ENCODE peak calls at places on chromosomes 13 and 19, in five cellular contexts. Q, M, Y, B and X are unnamed samples.

GRCh38 chr13:113905942-113906341 is 42.1 kb upstream of the GAS6 start:
- DNase-seq in M (no peak), Y (no peak), B (no peak), Q (no peak), X (no peak)

GRCh38 chr13:20908714-20909497 is 6.4 kb upstream of the XPO4 start:
- DNase-seq in Y (no peak), Q (no peak), B (no peak), M (no peak), X (no peak)

GRCh38 chr13:21837841-21838551 is 167.1 kb downstream of the FGF9 start:
- DNase-seq in Q (no peak), B (no peak), M (no peak), Y (peak; percentile 72), X (no peak)

GRCh38 chr13:26021956-26022355 is 29.9 kb downstream of the SHISA2 start:
- DNase-seq in B (no peak), M (no peak), Q (no peak), Y (no peak), X (no peak)

GRCh38 chr13:42905542-42905941 is 86.5 kb downstream of the EPSTI1 start:
- DNase-seq in Q (no peak), M (no peak), B (no peak), Y (no peak), X (no peak)

GRCh38 chr19:51489113-51489512 is 10.8 kb downstream of the CEACAM18 start:
- DNase-seq in B (no peak), Q (no peak), M (no peak), Y (no peak), X (no peak)

GRCh38 chr19:5829567-5830315 is 9.8 kb downstream of the FUT6 start:
- DNase-seq in B (no peak), M (no peak), Y (no peak), Q (no peak), X (no peak)

GRCh38 chr13:33524086-33524485 is 238.5 kb upstream of the STARD13 start:
- DNase-seq in M (no peak), B (peak; percentile 89), Y (no peak), Q (no peak), X (no peak)

GRCh38 chr19:8580710-8581281 is 3.6 kb upstream of the MYO1F start:
- DNase-seq in M (peak; percentile 99), Q (peak; percentile 91), B (peak; percentile 76), Y (peak; percentile 88), X (peak; percentile 69)

GRCh38 chr13:65789815-65790214 is 1440.3 kb downstream of the PCDH9 start:
- DNase-seq in Q (no peak), B (peak; percentile 7), Y (no peak), M (no peak), X (no peak)

GRCh38 chr13:66952507-66952906 is 277.6 kb downstream of the PCDH9 start:
- DNase-seq in Y (no peak), M (no peak), Q (no peak), B (no peak), X (no peak)

GRCh38 chr13:47680752-47681151 is 320.3 kb downstream of the SUCLA2 start:
- DNase-seq in B (peak; percentile 46), M (no peak), Y (no peak), Q (no peak), X (no peak)

GRCh38 chr13:39577833-39578232 is 25.2 kb downstream of the LHFPL6 start:
- DNase-seq in B (no peak), Q (no peak), Y (no peak), M (no peak), X (no peak)

GRCh38 chr13:98083936-98084335 is 59.0 kb upstream of the FARP1 start:
- DNase-seq in Q (no peak), Y (no peak), M (no peak), B (peak; percentile 5), X (no peak)

GRCh38 chr13:26037302-26037701 is 14.5 kb downstream of the SHISA2 start:
- DNase-seq in B (peak; percentile 43), M (peak; percentile 90), Q (peak; percentile 84), Y (no peak), X (no peak)

GRCh38 chr13:74270018-74270417 is 135.8 kb upstream of the KLF12 start:
- DNase-seq in B (no peak), Q (no peak), M (no peak), Y (no peak), X (no peak)

GRCh38 chr19:27746691-27747380 is 1466.1 kb downstream of the UQCRFS1 start:
- DNase-seq in Y (peak; percentile 62), Q (peak; percentile 66), M (peak; percentile 69), B (peak; percentile 10), X (peak; percentile 19)

GRCh38 chr19:39236527-39236926 is 8.3 kb downstream of the IFNL3 start:
- DNase-seq in B (no peak), M (no peak), Y (no peak), Q (no peak), X (no peak)

GRCh38 chr13:50444726-50445125 is 398.8 kb downstream of the DLEU7 start:
- DNase-seq in B (no peak), M (no peak), Y (no peak), Q (no peak), X (no peak)

GRCh38 chr13:45339867-45340266 is 1.1 kb downstream of the TPT1 start:
- DNase-seq in B (no peak), Q (no peak), Y (no peak), M (no peak), X (no peak)

GRCh38 chr13:92807343-92807742 is 419.3 kb upstream of the GPC6 start:
- DNase-seq in Q (no peak), Y (no peak), B (peak; percentile 52), M (no peak), X (no peak)

GRCh38 chr13:78742659-78743058 is 83.7 kb upstream of the OBI1 start:
- DNase-seq in B (no peak), Q (peak; percentile 16), Y (no peak), M (no peak), X (no peak)

GRCh38 chr19:23203841-23204344 is 46.3 kb downstream of the ZNF724 start:
- DNase-seq in Q (no peak), Y (no peak), B (peak; percentile 16), M (no peak), X (peak; percentile 70)

GRCh38 chr19:17078920-17079709 is 3.5 kb downstream of the MYO9B start:
- DNase-seq in B (peak; percentile 30), Q (peak; percentile 51), M (no peak), Y (no peak), X (no peak)

GRCh38 chr19:18205180-18205915 is 1.5 kb upstream of the RAB3A start:
- DNase-seq in Q (peak; percentile 77), M (peak; percentile 67), Y (peak; percentile 96), B (peak; percentile 77), X (peak; percentile 85)

GRCh38 chr13:40539954-40540706 is 126.3 kb downstream of the FOXO1 start:
- DNase-seq in Q (peak; percentile 21), Y (no peak), B (peak; percentile 89), M (no peak), X (no peak)

GRCh38 chr19:3801412-3802096 is 15.4 kb upstream of the MATK start:
- DNase-seq in B (peak; percentile 21), Q (peak; percentile 72), M (peak; percentile 81), Y (no peak), X (no peak)
- TF ChIP-seq CTCF in B (peak; percentile 26), Q (peak; percentile 43), M (peak; percentile 42), Y (no peak), X (no peak)

GRCh38 chr19:45439190-45439568 is 15.5 kb upstream of the ERCC1 start:
- DNase-seq in Q (no peak), B (no peak), M (no peak), Y (no peak), X (no peak)
- H3K27ac ChIP-seq in Q (no peak overlapping the region), B (peak overlapping the region; percentile 97), M (no peak overlapping the region), Y (peak overlapping the region; percentile 93), X (peak overlapping the region; percentile 95)

GRCh38 chr19:45402469-45403070 is 2.3 kb downstream of the PPP1R13L start:
- DNase-seq in B (peak; percentile 34), Y (peak; percentile 66), Q (peak; percentile 81), M (peak; percentile 88), X (no peak)
- H3K4me1 ChIP-seq in B (peaks cover 21% of the 10 kb centered on the region), Y (peaks cover 2% of the 10 kb centered on the region), Q (peaks cover 26% of the 10 kb centered on the region), M (peaks cover 9% of the 10 kb centered on the region), X (peaks cover 23% of the 10 kb centered on the region)

GRCh38 chr13:100904293-100904976 is 229.8 kb upstream of the TMTC4 start:
- DNase-seq in Y (no peak), Q (no peak), M (no peak), B (no peak), X (no peak)
- TF ChIP-seq CTCF in Y (no peak), Q (no peak), M (no peak), B (no peak), X (no peak)

DNA sequence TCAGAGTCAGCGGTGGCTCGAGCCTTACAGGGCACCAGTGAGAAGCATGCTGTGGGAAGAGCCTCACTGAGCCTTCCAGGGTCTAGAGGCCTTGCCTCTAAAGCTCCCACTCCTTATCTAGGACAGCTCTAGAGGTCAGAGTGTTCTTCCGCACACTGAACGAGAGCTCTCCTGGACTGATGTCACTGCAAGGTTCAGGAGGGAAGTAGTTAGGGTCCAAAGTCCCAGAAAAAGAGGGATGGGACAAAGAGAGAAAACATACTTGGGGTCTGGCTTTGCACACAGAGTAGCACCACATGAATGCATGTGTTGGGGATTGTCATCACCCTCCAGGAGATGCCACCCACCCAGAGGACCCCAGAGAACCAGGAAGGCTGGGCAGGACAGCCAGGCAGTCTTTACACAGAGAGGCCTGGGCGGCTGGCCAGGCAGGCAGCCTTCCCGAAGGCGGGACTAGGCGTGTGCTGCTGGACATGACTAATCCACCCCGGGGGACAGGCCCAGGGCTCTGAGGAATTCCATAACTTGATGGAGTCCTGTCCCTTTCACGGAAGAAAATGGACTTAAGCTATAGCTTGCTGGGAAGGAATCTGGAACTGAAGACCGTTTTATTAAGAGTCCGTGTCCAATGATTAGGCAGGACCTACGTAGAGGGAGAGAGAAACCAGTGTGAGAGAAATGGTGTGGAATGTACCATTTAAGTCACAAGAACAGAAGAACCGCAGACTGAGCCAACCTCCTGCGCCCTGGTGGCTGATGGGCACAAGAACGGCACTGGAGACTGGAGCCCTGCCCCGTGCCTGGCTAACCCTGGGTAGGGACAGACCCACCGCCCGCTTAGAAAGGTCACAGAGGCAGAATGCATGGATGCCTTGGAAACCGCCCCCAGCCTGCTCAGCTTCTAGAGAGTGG is 16.7 kb upstream of the EPHX3 start:
- DNase-seq in M (no peak), Q (no peak), B (peak; percentile 92), Y (peak; percentile 93), X (peak; percentile 89)
- H3K27ac ChIP-seq in M (no peak overlapping the region), Q (no peak overlapping the region), B (peak overlapping the region; percentile 66), Y (peak overlapping the region; percentile 81), X (peak overlapping the region; percentile 91)

GRCh38 chr19:54607782-54608150 is 14.3 kb downstream of the LILRA1 start:
- DNase-seq in Y (no peak), M (no peak), Q (no peak), B (no peak), X (no peak)

GRCh38 chr19:54609356-54609791 is 15.9 kb downstream of the LILRA1 start:
- DNase-seq in B (no peak), Y (no peak), M (no peak), Q (no peak), X (no peak)

GRCh38 chr19:54608205-54608604 is 14.8 kb downstream of the LILRA1 start:
- DNase-seq in Q (no peak), Y (no peak), B (no peak), M (no peak), X (no peak)

GRCh38 chr19:54606891-54607781 is 13.7 kb downstream of the LILRA1 start:
- DNase-seq in Y (no peak), B (no peak), Q (no peak), M (no peak), X (no peak)

DNA sequence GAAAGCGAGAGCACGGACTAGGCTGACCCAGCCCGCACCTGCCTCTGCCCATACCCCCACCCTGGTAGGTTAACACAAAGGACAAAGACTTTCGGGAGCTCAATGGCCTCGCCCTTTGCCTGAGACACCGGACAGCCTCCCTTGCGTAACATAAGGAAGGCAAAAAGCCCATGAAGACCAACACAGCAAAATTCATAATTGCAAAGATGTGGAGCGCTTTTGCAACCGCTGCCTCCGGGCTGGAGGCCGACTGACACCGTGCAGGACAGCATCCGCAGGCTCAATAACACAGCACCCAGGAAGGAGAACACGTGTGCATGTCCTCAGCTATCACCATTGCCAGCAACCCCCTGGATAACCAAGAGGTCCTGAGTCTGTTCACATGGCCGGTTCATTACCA is 15.4 kb downstream of the LILRA1 start:
- DNase-seq in Y (no peak), Q (no peak), B (no peak), M (no peak), X (no peak)
- H3K4me1 ChIP-seq in Y (no peaks in the 10 kb centered on the region), Q (no peaks in the 10 kb centered on the region), B (no peaks in the 10 kb centered on the region), M (no peaks in the 10 kb centered on the region), X (no peaks in the 10 kb centered on the region)